ENCODE peak calls at places on chromosomes 5 and 9, in four cellular contexts. One of them, this sample, is unnamed.

GRCh38 chr5:103174147-103174546 is 54.0 kb downstream of the PPIP5K2 start:
- DNase-seq in IMR-90: no peak
- DNase-seq in SK-N-SH: no peak
- DNase-seq in GM12878: no peak
- DNase-seq in this sample: no peak

GRCh38 chr9:120412425-120412951 is 167.5 kb downstream of the CDK5RAP2 start:
- DNase-seq in IMR-90: peak; percentile 89
- DNase-seq in SK-N-SH: no peak
- DNase-seq in GM12878: no peak
- DNase-seq in this sample: no peak

GRCh38 chr9:135533674-135534073 is 12.3 kb upstream of the OBP2A start:
- DNase-seq in IMR-90: no peak
- DNase-seq in SK-N-SH: no peak
- DNase-seq in GM12878: no peak
- DNase-seq in this sample: no peak

GRCh38 chr5:38420691-38421395 is 135.6 kb downstream of the LIFR start:
- DNase-seq in IMR-90: peak; percentile 69
- DNase-seq in SK-N-SH: peak; percentile 67
- DNase-seq in GM12878: no peak
- DNase-seq in this sample: peak; percentile 54

GRCh38 chr5:138032572-138033274 is at the start of gene FAM13B:
- DNase-seq in IMR-90: peak; percentile 48
- DNase-seq in SK-N-SH: peak; percentile 97
- DNase-seq in GM12878: no peak
- DNase-seq in this sample: peak; percentile 46

GRCh38 chr5:11809407-11809806 is 94.8 kb downstream of the CTNND2 start:
- DNase-seq in IMR-90: no peak
- DNase-seq in SK-N-SH: no peak
- DNase-seq in GM12878: no peak
- DNase-seq in this sample: no peak

GRCh38 chr5:139090566-139090965 is 107.6 kb downstream of the SIL1 start:
- DNase-seq in IMR-90: no peak
- DNase-seq in SK-N-SH: no peak
- DNase-seq in GM12878: no peak
- DNase-seq in this sample: no peak

GRCh38 chr9:109781541-109782197 is 1.7 kb downstream of the PALM2AKAP2 start:
- DNase-seq in IMR-90: peak; percentile 55
- DNase-seq in SK-N-SH: no peak
- DNase-seq in GM12878: no peak
- DNase-seq in this sample: no peak

GRCh38 chr5:144156767-144157171 is 13.7 kb downstream of the YIPF5 start:
- DNase-seq in IMR-90: peak; percentile 53
- DNase-seq in SK-N-SH: no peak
- DNase-seq in GM12878: no peak
- DNase-seq in this sample: no peak

GRCh38 chr9:124267271-124267807 is 9.6 kb downstream of the NEK6 start:
- DNase-seq in IMR-90: peak; percentile 85
- DNase-seq in SK-N-SH: no peak
- DNase-seq in GM12878: no peak
- DNase-seq in this sample: no peak

GRCh38 chr9:113154471-113154870 is 3.7 kb downstream of the SLC31A2 start:
- DNase-seq in IMR-90: peak; percentile 79
- DNase-seq in SK-N-SH: no peak
- DNase-seq in GM12878: no peak
- DNase-seq in this sample: no peak

GRCh38 chr9:14306188-14306587 is 7.8 kb downstream of the NFIB start:
- DNase-seq in IMR-90: no peak
- DNase-seq in SK-N-SH: no peak
- DNase-seq in GM12878: no peak
- DNase-seq in this sample: no peak

GRCh38 chr5:133385346-133385745 is 227.0 kb downstream of the FSTL4 start:
- DNase-seq in IMR-90: no peak
- DNase-seq in SK-N-SH: no peak
- DNase-seq in GM12878: no peak
- DNase-seq in this sample: no peak

GRCh38 chr5:54383941-54384340 is 71.6 kb upstream of the HSPB3 start:
- DNase-seq in IMR-90: no peak
- DNase-seq in SK-N-SH: no peak
- DNase-seq in GM12878: no peak
- DNase-seq in this sample: no peak

GRCh38 chr5:61765471-61765870 is 433.4 kb downstream of the ZSWIM6 start:
- DNase-seq in IMR-90: no peak
- DNase-seq in SK-N-SH: no peak
- DNase-seq in GM12878: no peak
- DNase-seq in this sample: no peak

GRCh38 chr9:87577746-87578145 is 80.1 kb downstream of the DAPK1 start:
- DNase-seq in IMR-90: no peak
- DNase-seq in SK-N-SH: no peak
- DNase-seq in GM12878: no peak
- DNase-seq in this sample: no peak

GRCh38 chr5:77367733-77368132 is 124.4 kb downstream of the WDR41 start:
- DNase-seq in IMR-90: peak; percentile 36
- DNase-seq in SK-N-SH: no peak
- DNase-seq in GM12878: no peak
- DNase-seq in this sample: no peak

GRCh38 chr5:6328173-6328572 is 50.2 kb downstream of the MED10 start:
- DNase-seq in IMR-90: peak; percentile 1
- DNase-seq in SK-N-SH: no peak
- DNase-seq in GM12878: no peak
- DNase-seq in this sample: peak; percentile 12

GRCh38 chr5:131983244-131983771 is 28.1 kb downstream of the ACSL6 start:
- DNase-seq in IMR-90: no peak
- DNase-seq in SK-N-SH: peak; percentile 28
- DNase-seq in GM12878: no peak
- DNase-seq in this sample: no peak

DNA sequence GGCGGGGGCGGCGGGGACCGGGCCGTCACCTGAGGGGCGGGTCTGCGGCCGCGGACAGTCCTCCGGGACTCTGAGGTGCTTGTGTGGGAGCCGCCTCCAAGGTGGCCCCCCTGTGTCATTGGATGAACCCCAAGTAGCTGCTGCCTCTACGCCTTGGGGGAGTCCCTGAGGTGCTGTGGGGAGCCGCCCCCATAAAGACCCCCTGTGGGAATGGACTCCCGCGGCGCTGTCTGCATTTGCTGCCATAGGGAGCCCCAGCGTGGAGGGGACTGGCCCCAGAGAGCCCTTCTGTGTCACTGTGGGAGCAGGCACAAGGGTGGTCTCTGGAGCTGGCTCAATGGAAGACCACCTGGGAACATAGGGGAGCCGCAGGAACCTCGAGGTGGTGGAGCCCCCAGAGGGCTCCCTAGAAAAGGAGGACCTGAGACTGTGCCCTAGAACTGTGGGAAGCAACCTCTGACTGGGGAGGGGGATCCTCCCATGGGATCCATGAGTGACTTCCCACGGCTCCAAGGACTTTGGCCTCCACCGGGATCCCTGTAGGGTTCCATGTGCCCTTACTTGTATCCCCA is 412 bp downstream of the PHF24 start:
- DNase-seq in IMR-90: no peak
- DNase-seq in SK-N-SH: no peak
- DNase-seq in GM12878: no peak
- DNase-seq in this sample: no peak
- H3K4me2 ChIP-seq in IMR-90: no peak overlapping the region
- H3K4me2 ChIP-seq in SK-N-SH: peak overlapping the region; percentile 71
- H3K4me2 ChIP-seq in GM12878: peak overlapping the region; percentile 51
- H3K4me2 ChIP-seq in this sample: peak overlapping the region; percentile 62

GRCh38 chr5:59081693-59082092 is 498.8 kb downstream of the RAB3C start:
- DNase-seq in IMR-90: no peak
- DNase-seq in SK-N-SH: no peak
- DNase-seq in GM12878: no peak
- DNase-seq in this sample: no peak

DNA sequence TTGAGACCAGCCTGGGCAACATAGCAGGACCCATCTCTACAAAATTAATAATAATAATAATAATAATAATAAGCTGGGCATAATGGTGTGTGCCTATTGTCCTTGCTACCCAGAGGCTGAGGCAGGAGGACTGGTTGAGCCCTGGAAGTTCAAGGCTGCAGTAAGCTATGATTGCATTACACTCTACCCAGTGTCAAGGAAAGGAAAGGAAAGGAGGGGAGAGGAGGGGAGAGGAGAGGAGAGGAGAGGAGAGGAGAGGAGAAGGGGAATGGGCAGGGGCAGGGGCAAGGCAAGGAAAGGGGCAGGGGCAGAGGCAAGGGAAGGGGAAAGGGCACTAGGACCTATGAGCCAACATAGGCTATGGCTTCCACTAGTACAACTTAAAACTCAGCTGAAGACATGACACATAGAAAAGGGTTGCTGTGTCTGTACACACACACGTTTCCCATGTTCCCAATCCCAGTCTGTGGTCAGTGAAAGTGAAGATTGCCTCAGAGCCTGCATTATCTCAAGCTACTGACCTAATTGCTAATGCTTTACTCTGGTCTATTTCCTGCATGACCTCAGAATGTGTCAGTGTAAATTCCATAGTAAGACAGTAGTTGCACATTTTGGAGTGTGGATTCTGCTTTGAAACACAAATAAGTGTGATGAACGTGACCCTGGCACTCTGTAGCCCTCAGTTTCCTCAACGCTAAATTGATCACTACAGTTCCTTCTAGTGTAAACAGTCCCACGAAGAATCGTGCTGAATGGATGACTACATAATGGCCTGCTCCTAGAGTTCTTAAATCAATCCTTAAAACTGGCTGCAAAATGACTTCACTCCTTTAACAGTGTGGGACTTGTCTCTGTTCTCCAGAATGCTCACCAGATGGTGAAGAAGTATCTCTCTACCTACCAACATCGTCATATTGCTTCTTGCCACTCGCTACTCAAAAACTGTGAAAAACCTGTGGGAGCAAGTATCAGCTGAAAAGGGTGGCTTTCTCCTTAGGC is 497.0 kb downstream of the RAB3C start:
- DNase-seq in IMR-90: peak; percentile 100
- DNase-seq in SK-N-SH: no peak
- DNase-seq in GM12878: no peak
- DNase-seq in this sample: peak; percentile 34
- TF ChIP-seq MXI1 in IMR-90: peak; percentile 38
- TF ChIP-seq MXI1 in SK-N-SH: no peak
- TF ChIP-seq MXI1 in GM12878: no peak
- TF ChIP-seq MXI1 in this sample: no peak

GRCh38 chr5:172104801-172105701 is 83.0 kb downstream of the STK10 start:
- DNase-seq in IMR-90: no peak
- DNase-seq in SK-N-SH: no peak
- DNase-seq in GM12878: no peak
- DNase-seq in this sample: no peak

GRCh38 chr5:172101547-172102225 is 86.3 kb downstream of the STK10 start:
- DNase-seq in IMR-90: no peak
- DNase-seq in SK-N-SH: no peak
- DNase-seq in GM12878: no peak
- DNase-seq in this sample: no peak

GRCh38 chr5:172102251-172102870 is 85.7 kb downstream of the STK10 start:
- DNase-seq in IMR-90: no peak
- DNase-seq in SK-N-SH: no peak
- DNase-seq in GM12878: no peak
- DNase-seq in this sample: no peak

GRCh38 chr5:172104021-172104420 is 84.0 kb downstream of the STK10 start:
- DNase-seq in IMR-90: no peak
- DNase-seq in SK-N-SH: no peak
- DNase-seq in GM12878: no peak
- DNase-seq in this sample: peak; percentile 30

DNA sequence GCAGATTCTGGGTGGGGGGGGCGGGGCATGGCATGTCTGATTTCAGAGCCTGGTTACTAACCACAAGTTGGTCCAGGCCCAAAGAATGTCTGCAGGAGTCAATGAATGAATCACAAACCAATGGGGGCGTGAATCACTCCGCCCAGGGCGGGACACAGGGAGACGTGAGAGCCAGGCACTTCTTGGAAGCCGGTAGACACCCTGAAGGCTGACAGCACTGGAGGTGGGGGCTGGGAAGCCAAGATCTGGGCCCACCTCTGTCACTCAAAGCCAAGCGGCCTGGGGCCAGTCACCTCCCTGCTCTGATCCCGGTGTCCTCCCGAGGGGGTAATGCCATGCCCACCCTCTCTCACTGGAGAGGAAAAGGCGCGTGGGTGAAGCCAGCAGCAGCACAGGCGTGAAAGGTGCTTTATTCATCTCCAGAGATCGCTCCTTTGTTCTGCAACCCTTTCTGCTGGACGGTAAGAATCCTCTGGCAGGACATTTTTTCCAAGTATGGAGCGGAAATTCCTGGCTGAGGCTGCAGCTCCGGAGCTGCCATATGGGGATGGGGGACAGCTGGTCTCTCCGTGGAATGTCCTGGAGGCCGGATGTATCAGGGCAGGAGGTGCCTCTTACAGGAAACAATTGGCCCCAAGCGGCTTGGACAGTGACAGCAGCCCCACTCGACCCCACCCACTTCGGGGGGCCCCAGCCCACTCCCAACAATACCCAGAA is 85.0 kb downstream of the STK10 start:
- DNase-seq in IMR-90: peak; percentile 95
- DNase-seq in SK-N-SH: no peak
- DNase-seq in GM12878: no peak
- DNase-seq in this sample: no peak
- H3K4me2 ChIP-seq in IMR-90: peak overlapping the region; percentile 93
- H3K4me2 ChIP-seq in SK-N-SH: peak overlapping the region; percentile 59
- H3K4me2 ChIP-seq in GM12878: no peak overlapping the region
- H3K4me2 ChIP-seq in this sample: no peak overlapping the region

DNA sequence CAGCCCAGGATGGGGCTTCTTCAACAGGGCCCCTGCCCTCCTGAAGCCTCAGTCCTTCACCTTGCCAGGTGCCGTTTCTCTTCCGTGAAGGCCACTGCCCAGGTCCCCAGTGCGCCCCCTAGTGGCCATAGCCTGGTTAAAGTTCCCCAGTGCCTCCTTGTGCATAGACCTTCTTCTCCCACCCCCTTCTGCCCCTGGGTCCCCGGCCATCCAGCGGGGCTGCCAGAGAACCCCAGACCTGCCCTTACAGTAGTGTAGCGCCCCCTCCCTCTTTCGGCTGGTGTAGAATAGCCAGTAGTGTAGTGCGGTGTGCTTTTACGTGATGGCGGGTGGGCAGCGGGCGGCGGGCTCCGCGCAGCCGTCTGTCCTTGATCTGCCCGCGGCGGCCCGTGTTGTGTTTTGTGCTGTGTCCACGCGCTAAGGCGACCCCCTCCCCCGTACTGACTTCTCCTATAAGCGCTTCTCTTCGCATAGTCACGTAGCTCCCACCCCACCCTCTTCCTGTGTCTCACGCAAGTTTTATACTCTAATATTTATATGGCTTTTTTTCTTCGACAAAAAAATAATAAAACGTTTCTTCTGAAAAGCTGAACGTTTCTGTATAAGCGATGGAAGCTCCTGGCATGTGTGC is 23.6 kb downstream of the PCDHGC5 start:
- DNase-seq in IMR-90: peak; percentile 54
- DNase-seq in SK-N-SH: peak; percentile 69
- DNase-seq in GM12878: no peak
- DNase-seq in this sample: peak; percentile 45
- TF ChIP-seq MXI1 in IMR-90: no peak
- TF ChIP-seq MXI1 in SK-N-SH: no peak
- TF ChIP-seq MXI1 in GM12878: no peak
- TF ChIP-seq MXI1 in this sample: no peak

GRCh38 chr5:157506981-157507780 is 47.2 kb downstream of the NIPAL4 start:
- DNase-seq in IMR-90: peak; percentile 68
- DNase-seq in SK-N-SH: no peak
- DNase-seq in GM12878: no peak
- DNase-seq in this sample: no peak
- H3K4me2 ChIP-seq in IMR-90: no peak overlapping the region
- H3K4me2 ChIP-seq in SK-N-SH: no peak overlapping the region
- H3K4me2 ChIP-seq in GM12878: no peak overlapping the region
- H3K4me2 ChIP-seq in this sample: no peak overlapping the region

This sample was measured in HepG2.